ENCODE peak calls at places on chromosomes 2 and 18, in eight cellular contexts. D is GM23338, L is sigmoid colon, X is stomach, G is transverse colon, F is K562, M is HCT116, Q is Panc1. R is an unnamed sample.

GRCh38 chr2:101418704-101419663 is 31.7 kb upstream of the CREG2 start:
- DNase-seq in D (peak), F (peak), Q (peak), X (peak), G (peak), L (peak), M (peak), R (no peak)

GRCh38 chr2:197575987-197576386 is 60.1 kb downstream of the MOB4 start:
- DNase-seq in G (no peak), F (no peak), M (no peak), Q (no peak), L (peak), D (no peak), X (no peak), R (no peak)

GRCh38 chr2:21757805-21758204 is 634.0 kb downstream of the TDRD15 start:
- DNase-seq in M (no peak), D (no peak), X (no peak), F (no peak), G (no peak), L (no peak), Q (no peak), R (no peak)

GRCh38 chr2:10877691-10878111 is 34.0 kb upstream of the KCNF1 start:
- DNase-seq in Q (no peak), G (no peak), F (no peak), L (no peak), M (no peak), X (no peak), D (no peak), R (no peak)

GRCh38 chr2:42659601-42660000 is 91.2 kb downstream of the MTA3 start:
- DNase-seq in D (peak), L (no peak), M (no peak), X (no peak), G (no peak), F (no peak), Q (no peak), R (no peak)

GRCh38 chr2:12303181-12304030 is 413.3 kb upstream of the TRIB2 start:
- DNase-seq in L (no peak), G (no peak), F (no peak), Q (no peak), M (no peak), X (no peak), D (no peak), R (no peak)

GRCh38 chr2:127220102-127220806 is at the start of gene CYP27C1:
- DNase-seq in G (no peak), F (no peak), Q (no peak), M (no peak), L (no peak), D (peak), X (no peak), R (no peak)

GRCh38 chr2:3459185-3460015 is 59.9 kb downstream of the ADI1 start:
- DNase-seq in M (no peak), L (no peak), F (no peak), D (peak), X (peak), Q (no peak), G (no peak), R (peak)

GRCh38 chr2:180761224-180761623 is 219.2 kb upstream of the UBE2E3 start:
- DNase-seq in L (no peak), F (no peak), G (no peak), M (peak), D (peak), Q (no peak), X (no peak), R (no peak)

GRCh38 chr2:25373269-25373981 is 31.7 kb upstream of the DNMT3A start:
- DNase-seq in L (peak), F (no peak), G (peak), D (no peak), M (no peak), Q (no peak), X (peak), R (peak)

GRCh38 chr18:26617151-26617554 is 68.8 kb upstream of the KCTD1 start:
- DNase-seq in F (no peak), D (no peak), G (no peak), X (no peak), Q (no peak), M (peak), L (no peak), R (no peak)
- TF ChIP-seq POLR2AphosphoS5 in F (no peak), D (no peak), G (no peak), X (no peak), Q (no peak), M (no peak), L (no peak), R (no peak)

DNA sequence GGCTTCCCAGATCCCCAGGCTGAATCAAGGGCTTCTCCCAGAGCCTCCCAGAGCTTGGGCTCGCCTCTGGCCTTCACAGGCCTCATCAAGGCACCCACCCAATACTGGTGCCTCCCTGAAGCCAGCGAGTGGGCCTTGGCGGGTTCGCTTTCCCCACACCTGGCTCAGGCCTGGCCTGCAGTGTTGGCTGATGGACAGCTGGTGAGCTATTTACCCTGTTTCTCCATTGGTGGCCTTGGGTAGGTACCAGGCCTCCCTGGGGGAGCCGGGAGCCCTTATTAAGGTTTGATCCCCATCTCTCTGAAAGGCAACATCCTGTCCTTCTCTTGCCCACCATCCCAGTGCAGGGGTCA is 18.2 kb upstream of the DUSP2 start:
- DNase-seq in M (no peak), X (no peak), Q (no peak), G (no peak), F (no peak), L (no peak), D (no peak), R (no peak)
- H3K4me3 ChIP-seq in M (no peak), X (no peak), Q (no peak), G (no peak), F (no peak), L (no peak), D (no peak), R (no peak)

DNA sequence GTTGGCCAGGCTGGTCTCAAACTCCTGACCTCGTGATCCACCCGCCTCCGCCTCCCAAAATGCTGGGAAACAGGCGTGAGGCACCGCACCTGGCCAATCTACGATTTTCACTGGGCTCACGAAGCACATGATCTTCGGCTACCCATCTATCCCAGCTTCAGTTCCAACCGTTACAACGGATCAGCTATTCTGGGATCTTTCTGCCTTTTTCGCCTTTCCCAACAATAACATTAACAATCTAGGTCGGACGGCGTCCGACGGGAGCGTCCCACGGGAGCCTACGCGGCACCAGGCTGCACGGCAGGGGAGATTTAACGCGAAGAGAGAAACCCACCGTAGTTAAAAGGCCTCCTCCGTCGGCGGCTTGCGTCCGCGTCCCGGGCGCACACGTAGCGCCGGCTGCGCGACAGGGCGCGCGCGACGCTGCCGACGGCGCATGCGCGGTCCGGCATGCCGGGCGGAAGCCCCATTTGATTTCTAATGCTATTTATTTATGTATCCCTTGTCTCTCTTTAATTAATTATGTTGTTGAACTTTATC is at the start of gene MSL3B:
- DNase-seq in G (peak), L (no peak), Q (no peak), F (peak), X (peak), M (peak), D (peak), R (peak)
- TF ChIP-seq POLR2AphosphoS5 in G (no peak), L (no peak), Q (peak), F (peak), X (no peak), M (peak), D (peak), R (peak)

DNA sequence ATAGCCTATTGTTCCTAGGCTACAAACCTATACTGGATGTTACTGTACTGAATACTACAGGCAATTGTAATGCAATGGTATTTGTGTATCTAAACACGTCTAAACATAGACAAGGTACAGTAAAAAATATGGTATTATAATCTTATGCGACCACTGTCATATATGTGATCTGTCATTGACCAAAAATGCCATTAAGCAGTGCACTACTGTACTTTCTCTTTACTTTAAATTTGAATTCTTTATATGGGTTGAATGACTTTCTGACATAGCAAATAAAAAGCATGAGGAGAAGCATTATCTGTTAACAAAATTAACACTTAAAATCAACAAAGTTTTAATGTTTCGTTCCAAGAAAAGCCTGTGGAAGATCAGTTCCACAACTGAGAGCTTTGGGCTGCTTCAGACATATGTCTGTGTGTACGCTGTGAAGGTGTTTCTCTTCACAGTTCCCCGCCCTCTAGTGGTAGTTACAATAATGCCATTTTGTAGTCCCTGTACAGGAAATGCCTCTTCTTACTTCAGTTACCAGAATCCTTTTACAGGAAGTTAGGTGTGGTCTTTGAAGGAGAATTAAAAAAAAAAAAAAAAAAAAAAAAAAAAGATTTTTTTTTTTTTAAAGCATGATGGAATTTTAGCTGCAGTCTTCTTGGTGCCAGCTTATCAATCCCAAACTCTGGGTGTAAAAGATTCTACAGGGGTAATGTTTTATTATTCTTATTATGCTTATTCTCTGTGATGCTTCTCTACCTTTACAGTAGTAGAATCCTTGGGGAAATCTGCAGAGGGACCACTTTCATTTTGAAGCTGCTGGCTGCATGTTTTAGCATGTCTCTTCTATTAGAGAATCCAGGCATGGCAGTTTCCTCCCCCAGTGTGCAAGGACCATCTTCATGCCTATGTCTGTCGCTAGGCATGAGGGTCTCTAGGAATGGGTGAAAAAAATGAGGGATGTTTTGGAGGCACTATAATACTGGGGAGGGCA is 54.5 kb downstream of the SCN2A start:
- DNase-seq in G (peak), L (no peak), X (no peak), D (peak), M (peak), F (peak), Q (peak), R (no peak)
- H3K4me3 ChIP-seq in G (no peak), L (peak), X (no peak), D (peak), M (no peak), F (no peak), Q (peak), R (no peak)

R was measured in spleen.